ENCODE peak calls at places on chromosome 20, in eight cellular contexts. N, R, A, Z, Y, W, E and Q are unnamed samples.

GRCh38 chr20:57693002-57693582 is 16.7 kb downstream of the PMEPA1 start:
- DNase-seq in N (peak; percentile 68), Z (no peak), W (no peak), A (no peak), E (no peak), Y (no peak), R (peak; percentile 99), Q (no peak)

GRCh38 chr20:15895560-15896084 is 677.6 kb downstream of the KIF16B start:
- DNase-seq in N (no peak), W (no peak), R (peak; percentile 60), Z (no peak), E (no peak), Y (no peak), A (no peak), Q (no peak)

GRCh38 chr20:43666376-43667328 is at the start of gene MYBL2:
- DNase-seq in A (peak; percentile 63), Y (no peak), R (peak; percentile 56), N (peak; percentile 67), E (no peak), Z (peak; percentile 51), W (peak; percentile 47), Q (peak; percentile 30)

GRCh38 chr20:48047453-48047852 is 262.2 kb upstream of the SULF2 start:
- DNase-seq in N (no peak), R (peak; percentile 16), E (no peak), Z (no peak), A (no peak), Y (no peak), W (no peak), Q (no peak)

GRCh38 chr20:57030611-57031600 is 235.5 kb downstream of the BMP7 start:
- DNase-seq in E (no peak), N (no peak), Y (no peak), A (no peak), Z (no peak), W (no peak), R (no peak), Q (no peak)

GRCh38 chr20:58697867-58698703 is 5.5 kb downstream of the NPEPL1 start:
- DNase-seq in W (no peak), A (no peak), Z (no peak), Y (no peak), N (no peak), R (no peak), E (peak; percentile 17), Q (no peak)

GRCh38 chr20:57686931-57687652 is 22.7 kb downstream of the PMEPA1 start:
- DNase-seq in R (peak; percentile 77), N (no peak), Z (no peak), Y (no peak), A (no peak), W (no peak), E (no peak), Q (no peak)

GRCh38 chr20:43538855-43539700 is 19.7 kb upstream of the SGK2 start:
- DNase-seq in N (no peak), E (no peak), W (no peak), A (no peak), R (no peak), Y (no peak), Z (no peak), Q (peak; percentile 37)

GRCh38 chr20:419556-420168 is 11.6 kb downstream of the RBCK1 start:
- DNase-seq in Z (no peak), R (peak; percentile 51), A (no peak), N (no peak), W (no peak), E (no peak), Y (no peak), Q (no peak)

GRCh38 chr20:45459606-45460005 is 9.9 kb upstream of the WFDC2 start:
- DNase-seq in Y (no peak), Z (no peak), R (no peak), N (no peak), E (no peak), A (no peak), W (no peak), Q (peak; percentile 12)

GRCh38 chr20:36585410-36586125 is 12.2 kb downstream of the TGIF2 start:
- DNase-seq in Z (no peak), R (peak; percentile 95), W (no peak), A (no peak), Y (no peak), N (no peak), E (no peak), Q (peak; percentile 66)

GRCh38 chr20:9344080-9344920 is 170.1 kb upstream of the LAMP5 start:
- DNase-seq in E (peak; percentile 38), W (no peak), N (no peak), R (no peak), Y (no peak), A (no peak), Z (peak; percentile 73), Q (no peak)

GRCh38 chr20:36728986-36729385 is 16.9 kb downstream of the NDRG3 start:
- DNase-seq in Y (no peak), R (peak; percentile 58), E (no peak), N (no peak), W (no peak), A (no peak), Z (no peak), Q (peak; percentile 9)

GRCh38 chr20:46607849-46608497 is 43.3 kb downstream of the SLC13A3 start:
- DNase-seq in Z (no peak), W (no peak), N (no peak), Y (no peak), A (no peak), R (no peak), E (no peak), Q (no peak)

GRCh38 chr20:35839891-35840290 is 68.1 kb downstream of the PHF20 start:
- DNase-seq in A (no peak), W (no peak), Z (no peak), R (no peak), Y (no peak), N (no peak), E (no peak), Q (no peak)

GRCh38 chr20:38764563-38765355 is 16.5 kb downstream of the ACTR5 start:
- DNase-seq in N (no peak), R (peak; percentile 90), E (no peak), Z (peak; percentile 87), A (no peak), Y (no peak), W (no peak), Q (peak; percentile 86)

GRCh38 chr20:44776977-44777376 is 31.3 kb downstream of the KCNK15 start:
- DNase-seq in Y (no peak), A (no peak), N (no peak), W (no peak), R (peak; percentile 20), E (no peak), Z (peak; percentile 23), Q (peak; percentile 32)

GRCh38 chr20:45647441-45648050 is 16.5 kb upstream of the WFDC9 start:
- DNase-seq in Z (no peak), W (no peak), N (no peak), R (no peak), Y (no peak), E (no peak), A (no peak), Q (no peak)

GRCh38 chr20:50848341-50848808 is 53.5 kb downstream of the BCAS4 start:
- DNase-seq in N (no peak), R (peak; percentile 71), E (peak; percentile 48), W (peak; percentile 43), Y (no peak), Z (peak; percentile 33), A (no peak), Q (peak; percentile 52)

GRCh38 chr20:13670160-13670559 is 31.4 kb upstream of the TASP1 start:
- DNase-seq in R (no peak), A (no peak), W (no peak), N (no peak), Z (no peak), E (no peak), Y (no peak), Q (no peak)

GRCh38 chr20:23159256-23159922 is 73.3 kb upstream of the CD93 start:
- DNase-seq in N (no peak), E (peak; percentile 66), W (no peak), A (no peak), Z (peak; percentile 46), Y (no peak), R (no peak), Q (no peak)

GRCh38 chr20:62793757-62794006 is 2.6 kb upstream of the MRGBP start:
- DNase-seq in W (no peak), Y (no peak), E (no peak), N (no peak), Z (no peak), R (no peak), A (no peak), Q (no peak)

GRCh38 chr20:62792182-62792939 is 3.9 kb upstream of the MRGBP start:
- DNase-seq in N (no peak), A (no peak), W (no peak), E (no peak), Y (no peak), R (peak; percentile 60), Z (no peak), Q (peak; percentile 15)

GRCh38 chr20:62794007-62794724 is 2.1 kb upstream of the MRGBP start:
- DNase-seq in N (peak; percentile 97), E (peak; percentile 96), Z (peak; percentile 95), W (peak; percentile 98), Y (peak; percentile 96), A (peak; percentile 92), R (peak; percentile 94), Q (peak; percentile 91)

GRCh38 chr20:62791301-62792181 is 4.7 kb upstream of the MRGBP start:
- DNase-seq in Y (peak; percentile 81), N (peak; percentile 68), A (peak; percentile 45), Z (peak; percentile 92), W (peak; percentile 77), E (peak; percentile 75), R (peak; percentile 78), Q (peak; percentile 94)

GRCh38 chr20:62792940-62793756 is 3.1 kb upstream of the MRGBP start:
- DNase-seq in E (no peak), A (no peak), W (no peak), N (no peak), Z (no peak), R (no peak), Y (no peak), Q (no peak)
- TF ChIP-seq CTCF in E (no peak), A (no peak), W (no peak), N (no peak), Z (no peak), R (no peak), Y (no peak), Q (no peak)

GRCh38 chr20:7029005-7029404 is 261.5 kb downstream of the BMP2 start:
- DNase-seq in N (no peak), E (no peak), Z (no peak), Y (no peak), R (no peak), A (no peak), W (no peak), Q (no peak)

GRCh38 chr20:7025635-7026034 is 258.1 kb downstream of the BMP2 start:
- DNase-seq in W (no peak), A (no peak), Z (no peak), Y (no peak), N (no peak), R (no peak), E (no peak), Q (no peak)

GRCh38 chr20:7031222-7031621 is 263.7 kb downstream of the BMP2 start:
- DNase-seq in N (no peak), Z (no peak), E (no peak), W (no peak), Y (no peak), R (no peak), A (no peak), Q (peak; percentile 9)
- TF ChIP-seq CTCF in N (peak; percentile 14), Z (peak; percentile 36), E (no peak), W (no peak), Y (no peak), R (peak; percentile 35), A (no peak), Q (peak; percentile 50)

GRCh38 chr20:10670521-10671220 is 3.1 kb downstream of the JAG1 start:
- DNase-seq in E (no peak), A (no peak), W (no peak), Z (peak; percentile 41), Y (no peak), R (no peak), N (no peak), Q (peak; percentile 56)
- TF ChIP-seq CTCF in E (no peak), A (no peak), W (no peak), Z (no peak), Y (no peak), R (no peak), N (no peak), Q (no peak)

GRCh38 chr20:32113861-32114260 is 4.3 kb downstream of the TM9SF4 start:
- DNase-seq in Z (no peak), W (no peak), R (no peak), N (no peak), E (no peak), A (no peak), Y (no peak), Q (no peak)
- TF ChIP-seq CTCF in Z (no peak), W (no peak), R (no peak), N (no peak), E (no peak), A (no peak), Y (no peak), Q (no peak)